ENCODE peak calls at places on chromosome 17, in ten cellular contexts. U is Panc1, J is cardiac muscle cell, N is fibroblast of pulmonary artery, L is left ventricle myocardium inferior, A is uterus, S is right atrium auricular region, Q is bronchial epithelial cell, K is spleen, O is neural progenitor cell. P is an unnamed sample.

GRCh38 chr17:73356561-73357170 is 44.9 kb upstream of the CDC42EP4 start:
- DNase-seq in U (no peak), J (no peak), N (no peak), L (no peak), A (no peak), S (no peak), Q (no peak), K (no peak), O (no peak), P (no peak)

GRCh38 chr17:83062818-83063671 is 16.4 kb upstream of the METRNL start:
- DNase-seq in U (no peak), J (no peak), N (no peak), L (no peak), A (peak), S (no peak), Q (no peak), K (peak), O (no peak), P (no peak)

GRCh38 chr17:82984751-82985435 is 94.5 kb upstream of the METRNL start:
- DNase-seq in U (no peak), J (no peak), N (no peak), L (no peak), A (no peak), S (no peak), Q (no peak), K (no peak), O (no peak), P (no peak)

GRCh38 chr17:8150194-8151119 is 1.7 kb downstream of the PER1 start:
- DNase-seq in U (no peak), J (no peak), N (no peak), L (no peak), A (no peak), S (no peak), Q (no peak), K (peak), O (no peak), P (no peak)

GRCh38 chr17:20992416-20992815 is 50.4 kb downstream of the USP22 start:
- DNase-seq in U (no peak), J (no peak), N (no peak), L (no peak), A (no peak), S (no peak), Q (no peak), K (peak), O (no peak), P (no peak)

GRCh38 chr17:38352245-38353083 is 820 bp downstream of the SOCS7 start:
- DNase-seq in U (no peak), J (peak), N (peak), L (peak), A (peak), S (no peak), Q (no peak), K (peak), O (peak), P (peak)

GRCh38 chr17:63435681-63436522 is 10.2 kb downstream of the CYB561 start:
- DNase-seq in U (no peak), J (no peak), N (no peak), L (no peak), A (no peak), S (no peak), Q (peak), K (no peak), O (no peak), P (no peak)

GRCh38 chr17:38761612-38762011 is 9.1 kb downstream of the PSMB3 start:
- DNase-seq in U (no peak), J (peak), N (peak), L (no peak), A (no peak), S (no peak), Q (peak), K (peak), O (peak), P (peak)

GRCh38 chr17:27247071-27247957 is 46.6 kb upstream of the WSB1 start:
- DNase-seq in U (no peak), J (peak), N (peak), L (peak), A (peak), S (peak), Q (peak), K (peak), O (no peak), P (peak)

GRCh38 chr17:46181940-46182339 is 11.3 kb downstream of the KANSL1 start:
- DNase-seq in U (no peak), J (no peak), N (no peak), L (no peak), A (no peak), S (no peak), Q (no peak), K (no peak), O (no peak), P (no peak)

GRCh38 chr17:27816946-27817345 is 16.6 kb upstream of the NOS2 start:
- DNase-seq in U (no peak), J (no peak), N (no peak), L (no peak), A (no peak), S (no peak), Q (no peak), K (no peak), O (no peak), P (no peak)

GRCh38 chr17:40854175-40854814 is 12.7 kb downstream of the KRT12 start:
- DNase-seq in U (peak), J (peak), N (peak), L (no peak), A (no peak), S (no peak), Q (peak), K (no peak), O (no peak), P (peak)

GRCh38 chr17:77457572-77458201 is 316.9 kb downstream of the SEC14L1 start:
- DNase-seq in U (no peak), J (no peak), N (no peak), L (no peak), A (no peak), S (no peak), Q (no peak), K (no peak), O (no peak), P (no peak)

GRCh38 chr17:46822388-46822921 is 4.0 kb upstream of the WNT3 start:
- DNase-seq in U (no peak), J (no peak), N (no peak), L (no peak), A (no peak), S (no peak), Q (no peak), K (peak), O (no peak), P (no peak)

GRCh38 chr17:6477831-6478383 is 33.7 kb downstream of the PIMREG start:
- DNase-seq in U (no peak), J (no peak), N (no peak), L (no peak), A (no peak), S (no peak), Q (no peak), K (no peak), O (no peak), P (no peak)

GRCh38 chr17:19237389-19238166 is 412 bp downstream of the EPN2 start:
- DNase-seq in U (no peak), J (no peak), N (no peak), L (peak), A (no peak), S (no peak), Q (peak), K (peak), O (peak), P (no peak)

GRCh38 chr17:1179635-1180433 is at the start of gene ABR:
- DNase-seq in U (no peak), J (peak), N (peak), L (peak), A (peak), S (no peak), Q (no peak), K (peak), O (peak), P (peak)

GRCh38 chr17:72234951-72235350 is 114.1 kb downstream of the SOX9 start:
- DNase-seq in U (no peak), J (no peak), N (no peak), L (no peak), A (no peak), S (no peak), Q (no peak), K (no peak), O (no peak), P (no peak)

GRCh38 chr17:16507918-16508533 is 16.0 kb upstream of the LRRC75A start:
- DNase-seq in U (no peak), J (no peak), N (no peak), L (no peak), A (no peak), S (no peak), Q (peak), K (no peak), O (no peak), P (no peak)

GRCh38 chr17:14736631-14737030 is 435.8 kb downstream of the HS3ST3B1 start:
- DNase-seq in U (no peak), J (no peak), N (no peak), L (no peak), A (no peak), S (no peak), Q (no peak), K (no peak), O (no peak), P (no peak)

GRCh38 chr17:14737984-14738651 is 437.2 kb downstream of the HS3ST3B1 start:
- DNase-seq in U (peak), J (peak), N (peak), L (peak), A (no peak), S (peak), Q (peak), K (peak), O (peak), P (peak)

GRCh38 chr17:14739656-14740431 is 439.0 kb downstream of the HS3ST3B1 start:
- DNase-seq in U (no peak), J (no peak), N (no peak), L (no peak), A (no peak), S (no peak), Q (peak), K (no peak), O (no peak), P (no peak)

GRCh38 chr17:14741516-14741915 is 440.6 kb downstream of the HS3ST3B1 start:
- DNase-seq in U (no peak), J (peak), N (peak), L (no peak), A (no peak), S (no peak), Q (peak), K (no peak), O (no peak), P (peak)

GRCh38 chr17:14738652-14738988 is 437.7 kb downstream of the HS3ST3B1 start:
- DNase-seq in U (no peak), J (no peak), N (no peak), L (no peak), A (no peak), S (no peak), Q (no peak), K (no peak), O (no peak), P (no peak)
- H3K4me3 ChIP-seq in U (no peak), J (no peak), N (no peak), L (no peak), A (no peak), S (no peak), Q (no peak), K (no peak), O (no peak), P (no peak)

DNA sequence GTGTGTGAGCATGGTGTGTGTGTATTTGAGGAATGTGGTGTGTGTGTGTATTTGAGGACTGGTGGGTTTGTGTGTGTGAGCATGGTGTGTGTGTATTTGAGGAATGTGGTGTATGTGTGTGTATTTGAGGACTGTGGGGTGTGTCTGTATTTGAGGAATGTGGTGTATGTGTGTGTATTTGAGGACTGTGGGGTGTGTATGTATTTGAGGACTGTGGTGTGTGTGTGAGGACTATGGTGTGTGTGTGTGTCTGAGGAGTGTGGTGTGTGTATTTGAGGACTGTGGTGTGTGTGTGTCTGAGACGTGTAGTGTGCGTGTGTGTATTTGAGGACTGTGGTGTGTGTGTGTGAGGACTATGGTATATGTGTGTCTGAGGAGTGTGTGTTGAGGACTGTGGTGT is 18.0 kb upstream of the CACNG1 start:
- DNase-seq in U (no peak), J (peak), N (peak), L (no peak), A (no peak), S (no peak), Q (no peak), K (no peak), O (no peak), P (peak)
- TF ChIP-seq CTCF in U (no peak), J (no peak), N (no peak), L (no peak), A (no peak), S (no peak), Q (no peak), K (no peak), O (no peak), P (no peak)

GRCh38 chr17:59848778-59849177 is 44.0 kb downstream of the TUBD1 start:
- DNase-seq in U (no peak), J (peak), N (peak), L (peak), A (peak), S (peak), Q (no peak), K (peak), O (no peak), P (peak)

GRCh38 chr17:59848385-59848668 is 44.4 kb downstream of the TUBD1 start:
- DNase-seq in U (no peak), J (no peak), N (no peak), L (no peak), A (no peak), S (no peak), Q (no peak), K (no peak), O (no peak), P (no peak)

GRCh38 chr17:59844884-59845594 is 47.7 kb downstream of the TUBD1 start:
- DNase-seq in U (no peak), J (peak), N (peak), L (no peak), A (no peak), S (no peak), Q (peak), K (no peak), O (no peak), P (peak)

GRCh38 chr17:59845595-59846390 is 47.0 kb downstream of the TUBD1 start:
- DNase-seq in U (peak), J (peak), N (peak), L (no peak), A (no peak), S (no peak), Q (peak), K (no peak), O (no peak), P (peak)

GRCh38 chr17:59846391-59847165 is 46.2 kb downstream of the TUBD1 start:
- DNase-seq in U (peak), J (peak), N (peak), L (peak), A (peak), S (no peak), Q (peak), K (no peak), O (no peak), P (peak)
- H3K4me3 ChIP-seq in U (no peak), J (no peak), N (no peak), L (peak), A (peak), S (peak), Q (no peak), K (no peak), O (no peak), P (no peak)

DNA sequence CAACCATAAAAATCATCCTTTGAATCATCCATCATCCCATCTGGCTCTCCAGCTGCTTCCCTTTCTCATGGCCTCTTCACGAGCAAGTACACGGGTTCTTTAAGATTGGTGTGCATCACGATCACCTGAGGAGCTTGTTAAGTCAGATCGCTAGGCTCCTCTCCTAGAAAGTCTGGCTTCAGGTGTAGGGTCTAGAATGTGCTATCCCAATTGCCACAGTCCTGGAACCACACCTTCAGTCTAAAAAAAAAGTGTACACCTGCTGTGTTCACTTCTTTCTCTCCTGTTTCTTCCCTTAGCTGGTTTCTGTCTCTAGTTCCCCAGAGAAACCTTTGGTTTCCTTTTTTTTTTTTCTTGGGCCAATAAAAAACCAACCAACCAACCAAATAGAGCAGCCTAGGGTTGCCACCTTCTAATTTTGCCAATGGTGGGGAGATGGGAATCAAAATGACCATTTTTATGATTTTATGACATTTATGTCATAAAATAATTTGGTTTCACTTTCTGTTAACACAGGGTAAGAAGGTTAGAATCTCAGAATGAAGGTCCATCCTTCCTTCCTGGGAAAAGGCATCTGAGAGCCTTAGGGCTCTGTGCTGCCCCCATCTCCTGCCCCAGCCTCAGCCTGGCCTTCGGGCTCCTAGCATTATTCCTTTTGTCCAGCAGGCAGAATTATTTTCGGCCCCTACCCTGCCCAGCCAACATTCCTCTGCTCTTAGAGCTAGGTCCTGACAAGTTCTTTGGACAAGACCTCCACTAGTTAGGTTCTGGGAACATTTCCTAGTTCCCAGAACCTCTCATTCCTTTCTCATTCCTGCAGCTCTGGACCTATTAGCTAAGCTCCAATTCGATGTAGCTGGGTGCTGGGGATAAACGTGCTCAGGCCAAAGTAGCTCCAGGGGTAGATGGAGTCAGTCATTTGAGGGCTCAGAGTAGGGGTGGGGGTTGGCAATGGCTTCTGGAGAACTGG is 1.9 kb upstream of the GGT6 start:
- DNase-seq in U (no peak), J (no peak), N (no peak), L (no peak), A (no peak), S (no peak), Q (no peak), K (peak), O (no peak), P (no peak)
- TF ChIP-seq CTCF in U (no peak), J (no peak), N (no peak), L (no peak), A (no peak), S (no peak), Q (no peak), K (no peak), O (no peak), P (no peak)

GRCh38 chr17:41915566-41915965 is 3.2 kb downstream of the ACLY start:
- DNase-seq in U (no peak), J (no peak), N (no peak), L (no peak), A (no peak), S (no peak), Q (peak), K (no peak), O (no peak), P (no peak)
- H3K4me3 ChIP-seq in U (no peak), J (no peak), N (no peak), L (no peak), A (no peak), S (no peak), Q (no peak), K (no peak), O (peak), P (no peak)

GRCh38 chr17:31015639-31016038 is 44.8 kb downstream of the RNF135 start:
- DNase-seq in U (no peak), J (no peak), N (peak), L (no peak), A (no peak), S (no peak), Q (no peak), K (no peak), O (no peak), P (peak)
- TF ChIP-seq CTCF in U (peak), J (no peak), N (no peak), L (peak), A (no peak), S (no peak), Q (no peak), K (no peak), O (no peak), P (peak)

GRCh38 chr17:68777243-68777855 is 176.2 kb upstream of the FAM20A start:
- DNase-seq in U (peak), J (peak), N (peak), L (peak), A (peak), S (peak), Q (peak), K (no peak), O (peak), P (peak)
- H3K4me3 ChIP-seq in U (no peak), J (no peak), N (no peak), L (no peak), A (no peak), S (no peak), Q (no peak), K (no peak), O (no peak), P (no peak)

DNA sequence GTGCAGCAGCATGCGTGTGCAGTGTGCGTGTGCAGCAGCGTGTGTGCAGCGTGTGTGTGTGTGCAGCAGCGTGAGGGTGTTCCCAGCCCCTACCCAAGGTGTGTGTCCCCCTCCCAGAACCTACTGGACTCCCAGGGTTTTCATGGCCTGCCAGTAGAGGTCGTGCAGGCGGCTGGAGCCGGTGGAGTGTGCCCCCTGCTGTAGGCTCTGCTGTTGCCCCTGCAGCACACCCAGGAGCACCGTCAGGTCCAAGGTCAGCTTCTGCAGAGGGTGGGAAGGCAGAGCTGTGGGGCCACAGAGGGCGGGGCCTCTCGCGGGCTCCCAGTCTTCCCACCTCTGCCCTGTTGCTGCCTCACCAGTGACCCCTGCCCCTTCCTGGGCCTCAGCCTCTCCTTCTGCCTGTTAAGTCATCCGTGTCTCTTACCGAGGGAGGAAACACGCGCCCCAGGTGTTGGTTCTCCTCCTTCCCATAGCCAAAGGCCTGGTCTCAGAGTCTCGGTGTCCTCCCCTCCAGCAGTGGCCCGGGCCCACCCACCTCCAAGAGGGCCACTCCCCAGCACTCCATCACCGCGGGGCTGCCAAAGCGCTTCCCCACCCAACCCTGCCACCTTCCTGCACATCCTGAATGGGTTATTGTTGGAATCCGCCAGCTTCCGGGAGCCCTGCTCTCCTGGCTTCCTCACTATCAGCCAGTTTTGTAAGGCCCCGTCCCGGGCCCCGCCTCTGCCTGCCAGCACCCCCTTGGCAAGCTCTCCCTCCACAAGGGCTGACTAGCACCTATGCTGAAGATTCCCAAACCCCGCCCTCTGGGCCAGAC is 14.8 kb downstream of the MYBBP1A start:
- DNase-seq in U (no peak), J (no peak), N (no peak), L (no peak), A (no peak), S (no peak), Q (no peak), K (peak), O (no peak), P (no peak)
- TF ChIP-seq CTCF in U (peak), J (peak), N (no peak), L (peak), A (no peak), S (peak), Q (peak), K (peak), O (no peak), P (peak)

DNA sequence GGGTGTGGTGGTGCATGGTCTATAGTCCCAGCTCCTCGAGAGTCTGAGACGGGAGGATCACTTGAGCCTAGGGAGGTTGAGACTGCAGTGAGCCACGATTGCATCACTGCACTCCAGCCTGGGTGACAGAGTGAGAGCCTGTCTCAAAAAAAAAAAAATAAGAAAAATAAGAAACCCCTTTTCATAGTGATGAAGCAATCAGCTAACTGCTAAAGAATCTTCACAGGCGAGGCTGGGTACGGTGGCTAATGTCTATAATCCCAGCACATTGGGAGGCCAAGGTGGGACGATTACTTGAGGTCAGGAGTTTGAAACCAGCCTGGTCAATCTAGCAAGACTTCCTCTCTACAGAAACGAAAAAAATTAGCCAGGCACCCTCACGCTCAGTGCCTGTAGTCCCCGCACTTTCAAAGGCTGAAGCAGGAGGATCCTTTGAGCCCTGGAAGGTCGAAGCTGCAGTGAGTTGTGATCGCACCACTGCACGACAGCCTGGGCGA is 766 bp downstream of the SLFN12L start:
- DNase-seq in U (no peak), J (no peak), N (no peak), L (no peak), A (no peak), S (no peak), Q (no peak), K (no peak), O (no peak), P (no peak)
- H3K4me3 ChIP-seq in U (no peak), J (no peak), N (no peak), L (no peak), A (no peak), S (no peak), Q (no peak), K (peak), O (no peak), P (no peak)

GRCh38 chr17:79969906-79970305 is 65.8 kb downstream of the TBC1D16 start:
- DNase-seq in U (no peak), J (no peak), N (no peak), L (no peak), A (peak), S (no peak), Q (peak), K (no peak), O (no peak), P (no peak)
- TF ChIP-seq CTCF in U (no peak), J (no peak), N (no peak), L (no peak), A (no peak), S (no peak), Q (no peak), K (no peak), O (no peak), P (no peak)